ENCODE peak calls at places on chromosomes 16 and 17, in nine cellular contexts. W is psoas muscle, L is neural progenitor cell, E is body of pancreas, B is uterus, K is heart left ventricle, Q is right lobe of liver, C is lung, U is stomach. N is an unnamed sample.

GRCh38 chr17:28612936-28613872 is 781 bp downstream of the RSKR start:
- DNase-seq in Q (no peak), W (no peak), C (no peak), E (peak; percentile 32), L (peak; percentile 74), B (peak; percentile 26), U (peak; percentile 33), K (no peak), N (no peak)

GRCh38 chr16:56691885-56692284 is 9.6 kb downstream of the MT1X start:
- DNase-seq in U (no peak), Q (no peak), C (peak; percentile 79), B (no peak), K (peak; percentile 54), E (peak; percentile 57), W (no peak), L (no peak), N (peak; percentile 69)

GRCh38 chr17:64785050-64785449 is 122.9 kb upstream of the SMURF2 start:
- DNase-seq in U (no peak), K (no peak), B (peak; percentile 10), C (no peak), W (no peak), E (peak; percentile 8), Q (no peak), L (no peak), N (no peak)

GRCh38 chr16:49455181-49455990 is 81.8 kb downstream of the C16orf78 start:
- DNase-seq in E (no peak), U (peak; percentile 14), L (no peak), Q (no peak), B (no peak), C (no peak), W (peak; percentile 22), K (no peak), N (no peak)

GRCh38 chr16:25100511-25100910 is 11.0 kb upstream of the LCMT1 start:
- DNase-seq in L (no peak), K (no peak), W (no peak), E (no peak), Q (no peak), B (no peak), C (no peak), U (no peak), N (no peak)

GRCh38 chr17:15883617-15884111 is 61.3 kb upstream of the ADORA2B start:
- DNase-seq in U (no peak), B (no peak), K (no peak), E (no peak), W (no peak), L (no peak), C (no peak), Q (no peak), N (peak; percentile 56)

GRCh38 chr16:50279142-50279865 is 13.0 kb downstream of the ADCY7 start:
- DNase-seq in W (peak; percentile 67), E (no peak), U (peak; percentile 45), K (peak; percentile 81), C (peak; percentile 76), L (no peak), Q (peak; percentile 64), B (no peak), N (no peak)

GRCh38 chr17:78742901-78743300 is 39.2 kb downstream of the CYTH1 start:
- DNase-seq in W (no peak), K (no peak), E (no peak), Q (no peak), L (no peak), B (no peak), C (no peak), U (no peak), N (no peak)

GRCh38 chr17:31778538-31778937 is 80.5 kb downstream of the COPRS start:
- DNase-seq in E (no peak), Q (no peak), U (no peak), B (no peak), K (no peak), C (no peak), W (no peak), L (no peak), N (peak; percentile 4)

GRCh38 chr17:80474231-80474932 is 2.0 kb downstream of the NPTX1 start:
- DNase-seq in Q (no peak), L (peak; percentile 67), B (no peak), K (no peak), W (no peak), U (no peak), C (no peak), E (no peak), N (no peak)

GRCh38 chr17:45231481-45232116 is 9.9 kb downstream of the FMNL1 start:
- DNase-seq in K (peak; percentile 41), C (no peak), Q (no peak), W (no peak), L (peak; percentile 68), E (no peak), B (no peak), U (peak; percentile 56), N (no peak)

GRCh38 chr16:4501071-4501478 is 24.9 kb downstream of the HMOX2 start:
- DNase-seq in L (peak; percentile 26), Q (peak; percentile 30), K (no peak), B (no peak), C (no peak), E (peak; percentile 40), U (peak; percentile 88), W (no peak), N (no peak)

GRCh38 chr17:35666967-35667552 is 64.4 kb upstream of the RASL10B start:
- DNase-seq in B (no peak), K (no peak), Q (no peak), L (no peak), U (no peak), W (no peak), E (no peak), C (no peak), N (no peak)

GRCh38 chr17:35726609-35727460 is 4.6 kb upstream of the RASL10B start:
- DNase-seq in Q (no peak), K (peak; percentile 73), B (peak; percentile 34), L (no peak), U (no peak), W (peak; percentile 85), C (no peak), E (peak; percentile 50), N (peak; percentile 41)

GRCh38 chr16:53672461-53672860 is 31.2 kb downstream of the RPGRIP1L start:
- DNase-seq in C (no peak), B (no peak), Q (no peak), K (no peak), E (no peak), U (no peak), W (no peak), L (no peak), N (no peak)

GRCh38 chr17:8859029-8859803 is 8.3 kb downstream of the PIK3R6 start:
- DNase-seq in E (no peak), L (no peak), K (no peak), W (no peak), U (no peak), C (no peak), B (no peak), Q (no peak), N (no peak)

GRCh38 chr17:29645516-29646051 is 22.9 kb upstream of the CORO6 start:
- DNase-seq in B (peak; percentile 83), E (no peak), L (no peak), U (peak; percentile 42), K (peak; percentile 79), Q (no peak), C (peak; percentile 61), W (peak; percentile 90), N (no peak)

GRCh38 chr17:38663125-38663751 is 11.5 kb downstream of the EPOP start:
- DNase-seq in K (peak; percentile 63), B (no peak), W (no peak), E (peak; percentile 68), Q (peak; percentile 82), C (peak; percentile 62), L (peak; percentile 95), U (peak; percentile 76), N (peak; percentile 7)

GRCh38 chr16:66382171-66382965 is 15.9 kb downstream of the CDH5 start:
- DNase-seq in E (no peak), B (no peak), Q (peak; percentile 24), W (no peak), L (no peak), U (no peak), K (no peak), C (no peak), N (peak; percentile 93)

GRCh38 chr17:55687037-55687436 is 35.6 kb downstream of the TMEM100 start:
- DNase-seq in B (no peak), Q (no peak), W (no peak), L (no peak), C (no peak), E (no peak), K (no peak), U (no peak), N (no peak)

GRCh38 chr17:46059457-46059856 is 60.4 kb downstream of the STH start:
- DNase-seq in B (no peak), Q (no peak), E (no peak), U (no peak), L (no peak), C (no peak), K (no peak), W (no peak), N (no peak)

GRCh38 chr17:17684901-17685774 is 3.9 kb downstream of the RAI1 start:
- DNase-seq in L (no peak), E (peak; percentile 45), C (peak; percentile 72), W (no peak), U (peak; percentile 62), B (no peak), K (no peak), Q (no peak), N (no peak)

GRCh38 chr17:37107406-37108083 is 158.8 kb downstream of the AATF start:
- DNase-seq in K (peak; percentile 76), B (peak; percentile 27), L (no peak), C (peak; percentile 64), U (peak; percentile 87), E (peak; percentile 37), W (peak; percentile 67), Q (peak; percentile 85), N (no peak)

GRCh38 chr16:31706318-31706717 is 167.3 kb upstream of the ZNF267 start:
- DNase-seq in E (no peak), B (no peak), K (no peak), W (no peak), C (peak; percentile 23), L (no peak), U (no peak), Q (no peak), N (no peak)
- H3K36me3 ChIP-seq in E (peaks cover 16% of the 10 kb centered on the region), B (no peaks in the 10 kb centered on the region), K (no peaks in the 10 kb centered on the region), W (peaks cover 29% of the 10 kb centered on the region), C (no peaks in the 10 kb centered on the region), L (no peaks in the 10 kb centered on the region), U (peaks cover 73% of the 10 kb centered on the region), Q (peaks cover 15% of the 10 kb centered on the region), N (no peaks in the 10 kb centered on the region)

GRCh38 chr17:50114849-50115357 is 15.1 kb downstream of the SAMD14 start:
- DNase-seq in E (no peak), B (no peak), L (peak; percentile 85), W (no peak), U (peak; percentile 45), Q (no peak), K (no peak), C (no peak), N (no peak)
- TF ChIP-seq CTCF in E (peak; percentile 24), B (peak; percentile 45), L (peak; percentile 76), W (peak; percentile 55), U (peak; percentile 22), Q (peak; percentile 58), K (peak; percentile 60), C (peak; percentile 51), N (peak; percentile 71)

GRCh38 chr17:66675273-66675990 is 159.5 kb upstream of the CACNG5 start:
- DNase-seq in L (no peak), C (no peak), U (no peak), W (no peak), E (no peak), Q (no peak), B (no peak), K (no peak), N (no peak)
- H3K36me3 ChIP-seq in L (no peaks in the 10 kb centered on the region), C (no peaks in the 10 kb centered on the region), U (no peaks in the 10 kb centered on the region), W (no peaks in the 10 kb centered on the region), E (no peaks in the 10 kb centered on the region), Q (no peaks in the 10 kb centered on the region), B (no peaks in the 10 kb centered on the region), K (no peaks in the 10 kb centered on the region), N (no peaks in the 10 kb centered on the region)

GRCh38 chr17:74646231-74646630 is 22.7 kb upstream of the CD300E start:
- DNase-seq in K (no peak), W (no peak), B (no peak), E (no peak), C (no peak), Q (no peak), L (no peak), U (no peak), N (no peak)
- TF ChIP-seq CTCF in K (no peak), W (no peak), B (no peak), E (no peak), C (peak; percentile 2), Q (no peak), L (peak; percentile 54), U (no peak), N (peak; percentile 19)

N was measured in kidney epithelial cell.